ENCODE peak calls at places on chromosomes 13 and 19, in five cellular contexts. Q is fibroblast of pulmonary artery; T is A549; L is stimulated activated CD4-positive, alpha-beta T cell treated with anti-CD3 and anti-CD28 coated beads, Interleukin-12 subunit alpha, Interleukin-12 subunit beta, amount 100 ng/mL, for 4 hours; F is Panc1. W is an unnamed sample.

GRCh38 chr19:33273881-33274662 is 28.3 kb downstream of the CEBPA start:
- DNase-seq in Q (peak; percentile 85), T (no peak), L (peak; percentile 33), F (no peak), W (peak; percentile 75)

GRCh38 chr13:38954291-38954690 is 36.3 kb downstream of the STOML3 start:
- DNase-seq in Q (peak; percentile 4), T (no peak), L (no peak), F (no peak), W (no peak)

GRCh38 chr13:100269837-100270236 is 180.9 kb downstream of the PCCA start:
- DNase-seq in Q (peak; percentile 94), T (no peak), L (no peak), F (no peak), W (no peak)

GRCh38 chr19:1468274-1469199 is 10.5 kb downstream of the C19orf25 start:
- DNase-seq in Q (peak; percentile 44), T (no peak), L (peak; percentile 50), F (no peak), W (peak; percentile 59)

GRCh38 chr13:50309200-50309848 is 294.1 kb downstream of the KCNRG start:
- DNase-seq in Q (no peak), T (no peak), L (no peak), F (no peak), W (no peak)

GRCh38 chr19:34094960-34095359 is 77.3 kb upstream of the LSM14A start:
- DNase-seq in Q (no peak), T (no peak), L (no peak), F (no peak), W (no peak)

GRCh38 chr19:16945762-16946465 is 57.1 kb downstream of the F2RL3 start:
- DNase-seq in Q (no peak), T (no peak), L (no peak), F (no peak), W (no peak)

GRCh38 chr19:13610042-13610691 is 103.9 kb upstream of the CACNA1A start:
- DNase-seq in Q (no peak), T (no peak), L (no peak), F (no peak), W (peak; percentile 32)